ENCODE peak calls at places on chromosomes 13 and 19, in four cellular contexts. One of them, this sample, is unnamed.

GRCh38 chr19:35090160-35090794 is 25.3 kb upstream of the FXYD3 start:
- DNase-seq in T-helper 1 cell: no peak
- DNase-seq in central memory CD4-positive, alpha-beta T cell: peak; percentile 28
- DNase-seq in HTR-8/SVneo: peak; percentile 79
- DNase-seq in this sample: peak; percentile 35

GRCh38 chr13:95002126-95002525 is 289.8 kb upstream of the SOX21 start:
- DNase-seq in HTR-8/SVneo: no peak
- DNase-seq in central memory CD4-positive, alpha-beta T cell: no peak
- DNase-seq in T-helper 1 cell: no peak
- DNase-seq in this sample: no peak

GRCh38 chr19:39115105-39115847 is 10.3 kb upstream of the PAK4 start:
- DNase-seq in HTR-8/SVneo: no peak
- DNase-seq in T-helper 1 cell: no peak
- DNase-seq in central memory CD4-positive, alpha-beta T cell: no peak
- DNase-seq in this sample: no peak

GRCh38 chr19:47518139-47518538 is 3.3 kb upstream of the NAPA start:
- DNase-seq in central memory CD4-positive, alpha-beta T cell: no peak
- DNase-seq in T-helper 1 cell: no peak
- DNase-seq in HTR-8/SVneo: no peak
- DNase-seq in this sample: no peak

GRCh38 chr13:43915451-43915850 is 35.7 kb downstream of the LACC1 start:
- DNase-seq in central memory CD4-positive, alpha-beta T cell: no peak
- DNase-seq in HTR-8/SVneo: no peak
- DNase-seq in T-helper 1 cell: no peak
- DNase-seq in this sample: no peak

GRCh38 chr19:2680808-2681207 is 21.7 kb downstream of the GNG7 start:
- DNase-seq in central memory CD4-positive, alpha-beta T cell: no peak
- DNase-seq in HTR-8/SVneo: no peak
- DNase-seq in T-helper 1 cell: no peak
- DNase-seq in this sample: no peak

GRCh38 chr13:24381539-24382265 is 72.3 kb downstream of the C1QTNF9 start:
- DNase-seq in HTR-8/SVneo: no peak
- DNase-seq in central memory CD4-positive, alpha-beta T cell: no peak
- DNase-seq in T-helper 1 cell: no peak
- DNase-seq in this sample: no peak

GRCh38 chr19:13150919-13151604 is 851 bp downstream of the IER2 start:
- DNase-seq in HTR-8/SVneo: no peak
- DNase-seq in T-helper 1 cell: no peak
- DNase-seq in central memory CD4-positive, alpha-beta T cell: no peak
- DNase-seq in this sample: no peak

GRCh38 chr19:4636151-4636717 is 3.1 kb upstream of the TNFAIP8L1 start:
- DNase-seq in T-helper 1 cell: peak; percentile 58
- DNase-seq in central memory CD4-positive, alpha-beta T cell: peak; percentile 63
- DNase-seq in HTR-8/SVneo: peak; percentile 65
- DNase-seq in this sample: peak; percentile 41

GRCh38 chr19:39372047-39372802 is 18.7 kb downstream of the PAF1 start:
- DNase-seq in central memory CD4-positive, alpha-beta T cell: no peak
- DNase-seq in HTR-8/SVneo: peak; percentile 36
- DNase-seq in T-helper 1 cell: no peak
- DNase-seq in this sample: no peak

GRCh38 chr19:56639217-56639616 is 3.7 kb upstream of the SMIM17 start:
- DNase-seq in HTR-8/SVneo: no peak
- DNase-seq in central memory CD4-positive, alpha-beta T cell: no peak
- DNase-seq in T-helper 1 cell: no peak
- DNase-seq in this sample: peak; percentile 4

GRCh38 chr13:41658057-41658642 is 200.8 kb downstream of the RGCC start:
- DNase-seq in HTR-8/SVneo: no peak
- DNase-seq in T-helper 1 cell: no peak
- DNase-seq in central memory CD4-positive, alpha-beta T cell: no peak
- DNase-seq in this sample: no peak

GRCh38 chr19:33199441-33200265 is 5.5 kb downstream of the LRP3 start:
- DNase-seq in T-helper 1 cell: no peak
- DNase-seq in central memory CD4-positive, alpha-beta T cell: no peak
- DNase-seq in HTR-8/SVneo: no peak
- DNase-seq in this sample: no peak

GRCh38 chr19:29583196-29584006 is 22.7 kb upstream of the POP4 start:
- DNase-seq in T-helper 1 cell: no peak
- DNase-seq in HTR-8/SVneo: peak; percentile 23
- DNase-seq in central memory CD4-positive, alpha-beta T cell: no peak
- DNase-seq in this sample: no peak

GRCh38 chr13:57326532-57326931 is 159.5 kb downstream of the PRR20E start:
- DNase-seq in T-helper 1 cell: no peak
- DNase-seq in HTR-8/SVneo: no peak
- DNase-seq in central memory CD4-positive, alpha-beta T cell: no peak
- DNase-seq in this sample: no peak

GRCh38 chr19:40743926-40744325 is 6.4 kb downstream of the ACTMAP start:
- DNase-seq in central memory CD4-positive, alpha-beta T cell: no peak
- DNase-seq in HTR-8/SVneo: no peak
- DNase-seq in T-helper 1 cell: no peak
- DNase-seq in this sample: no peak

GRCh38 chr13:53250272-53250875 is 221.8 kb downstream of the OLFM4 start:
- DNase-seq in central memory CD4-positive, alpha-beta T cell: peak; percentile 3
- DNase-seq in HTR-8/SVneo: peak; percentile 27
- DNase-seq in T-helper 1 cell: no peak
- DNase-seq in this sample: peak; percentile 73

GRCh38 chr19:29623726-29624488 is 17.8 kb downstream of the POP4 start:
- DNase-seq in T-helper 1 cell: no peak
- DNase-seq in HTR-8/SVneo: no peak
- DNase-seq in central memory CD4-positive, alpha-beta T cell: peak; percentile 30
- DNase-seq in this sample: no peak

GRCh38 chr13:91292630-91293221 is 54.8 kb upstream of the MIR17HG start:
- DNase-seq in central memory CD4-positive, alpha-beta T cell: no peak
- DNase-seq in T-helper 1 cell: no peak
- DNase-seq in HTR-8/SVneo: no peak
- DNase-seq in this sample: no peak

GRCh38 chr19:4374451-4375163 is 25.7 kb downstream of the SH3GL1 start:
- DNase-seq in T-helper 1 cell: no peak
- DNase-seq in central memory CD4-positive, alpha-beta T cell: no peak
- DNase-seq in HTR-8/SVneo: peak; percentile 71
- DNase-seq in this sample: peak; percentile 75

GRCh38 chr13:76707360-76707759 is 178.8 kb downstream of the KCTD12 start:
- DNase-seq in central memory CD4-positive, alpha-beta T cell: no peak
- DNase-seq in HTR-8/SVneo: no peak
- DNase-seq in T-helper 1 cell: no peak
- DNase-seq in this sample: no peak

GRCh38 chr13:109160887-109161669 is 531.7 kb downstream of the MYO16 start:
- DNase-seq in T-helper 1 cell: no peak
- DNase-seq in central memory CD4-positive, alpha-beta T cell: no peak
- DNase-seq in HTR-8/SVneo: no peak
- DNase-seq in this sample: no peak

GRCh38 chr19:3192228-3192635 is 6.5 kb downstream of the NCLN start:
- DNase-seq in central memory CD4-positive, alpha-beta T cell: no peak
- DNase-seq in HTR-8/SVneo: no peak
- DNase-seq in T-helper 1 cell: no peak
- DNase-seq in this sample: no peak

GRCh38 chr19:33535176-33535575 is 13.6 kb upstream of the PEPD start:
- DNase-seq in HTR-8/SVneo: no peak
- DNase-seq in T-helper 1 cell: no peak
- DNase-seq in central memory CD4-positive, alpha-beta T cell: no peak
- DNase-seq in this sample: no peak

GRCh38 chr19:54023191-54023590 is 31.8 kb downstream of the CACNG6 start:
- DNase-seq in T-helper 1 cell: no peak
- DNase-seq in HTR-8/SVneo: no peak
- DNase-seq in central memory CD4-positive, alpha-beta T cell: no peak
- DNase-seq in this sample: no peak

GRCh38 chr13:44822291-44822690 is 167.0 kb downstream of the NUFIP1 start:
- DNase-seq in central memory CD4-positive, alpha-beta T cell: no peak
- DNase-seq in T-helper 1 cell: no peak
- DNase-seq in HTR-8/SVneo: no peak
- DNase-seq in this sample: no peak

GRCh38 chr13:28552288-28552687 is 57.4 kb upstream of the FLT1 start:
- DNase-seq in T-helper 1 cell: no peak
- DNase-seq in HTR-8/SVneo: no peak
- DNase-seq in central memory CD4-positive, alpha-beta T cell: no peak
- DNase-seq in this sample: no peak

GRCh38 chr19:30549151-30549550 is 177.0 kb downstream of the ZNF536 start:
- DNase-seq in T-helper 1 cell: no peak
- DNase-seq in HTR-8/SVneo: no peak
- DNase-seq in central memory CD4-positive, alpha-beta T cell: no peak
- DNase-seq in this sample: no peak